ENCODE peak calls at places on chromosome 19, in four cellular contexts. M is activated naive CD4-positive, alpha-beta T cell; F is IMR-90; A is activated T-helper 2 cell treated with anti-CD3 and anti-CD28 coated beads, Interferon-gamma antibody, Interleukin-2, Interleukin-4, amounts not matched to agents 10 μg/mL and 5 μg/mL and 100 μg/mL, durations not matched to agents 14 hours and 24 hours and 36 hours. C is an unnamed sample.

GRCh38 chr19:2270572-2271515 is 11.1 kb downstream of the PEAK3 start:
- DNase-seq in M (no peak), F (peak), A (peak), C (peak)

GRCh38 chr19:6654347-6655310 is 15.3 kb downstream of the TNFSF14 start:
- DNase-seq in M (no peak), F (no peak), A (peak), C (peak)

GRCh38 chr19:48271531-48272151 is 1.8 kb downstream of the ZNF114 start:
- DNase-seq in M (no peak), F (peak), A (no peak), C (peak)

GRCh38 chr19:45598267-45599011 is 3.6 kb downstream of the GPR4 start:
- DNase-seq in M (no peak), F (no peak), A (no peak), C (no peak)

GRCh38 chr19:13163609-13164364 is 13.6 kb downstream of the IER2 start:
- DNase-seq in M (no peak), F (peak), A (peak), C (peak)

GRCh38 chr19:55809381-55810058 is 22.3 kb downstream of the NLRP11 start:
- DNase-seq in M (no peak), F (peak), A (no peak), C (peak)

GRCh38 chr19:3954107-3954506 is 16.8 kb downstream of the DAPK3 start:
- DNase-seq in M (no peak), F (no peak), A (no peak), C (no peak)

GRCh38 chr19:51807111-51807701 is 12.2 kb downstream of the FPR3 start:
- DNase-seq in M (no peak), F (no peak), A (no peak), C (no peak)

GRCh38 chr19:55836340-55836739 is at the start of gene NLRP4:
- DNase-seq in M (no peak), F (no peak), A (no peak), C (no peak)

GRCh38 chr19:55258476-55258827 is 365 bp downstream of the PPP6R1 start:
- DNase-seq in M (no peak), F (no peak), A (peak), C (no peak)

GRCh38 chr19:7149956-7150705 is 80.6 kb downstream of the ZNF557 start:
- DNase-seq in M (no peak), F (no peak), A (no peak), C (peak)

GRCh38 chr19:39974377-39975155 is 3.6 kb downstream of the PSMC4 start:
- DNase-seq in M (no peak), F (no peak), A (no peak), C (no peak)

GRCh38 chr19:17755977-17756670 is 4.8 kb downstream of the FCHO1 start:
- DNase-seq in M (no peak), F (peak), A (no peak), C (peak)

C was measured in GM06990.